ENCODE peak calls at places on chromosomes 7 and 10, in four cellular contexts. R, P, G and I are unnamed samples.
A peak's percentile ranks its signal among the peaks of the same experiment; 100 is the strongest.

GRCh38 chr10:74877899-74878298 is 51.5 kb downstream of the KAT6B start:
- DNase-seq in G (no peak), R (no peak), P (no peak), I (no peak)

GRCh38 chr7:75650062-75650461 is 88.7 kb downstream of the HIP1 start:
- DNase-seq in P (no peak), R (no peak), G (no peak), I (no peak)

GRCh38 chr10:70115948-70116682 is 16.5 kb downstream of the AIFM2 start:
- DNase-seq in R (no peak), P (peak; percentile 43), G (peak; percentile 76), I (peak; percentile 80)

GRCh38 chr10:122152544-122152943 is 118.6 kb upstream of the BTBD16 start:
- DNase-seq in G (peak; percentile 54), P (peak; percentile 62), R (no peak), I (no peak)

GRCh38 chr7:82472966-82473365 is 29.4 kb upstream of the CACNA2D1 start:
- DNase-seq in G (no peak), R (no peak), P (no peak), I (no peak)

GRCh38 chr7:92653136-92653535 is 62.9 kb upstream of the FAM133B start:
- DNase-seq in P (no peak), R (no peak), G (no peak), I (no peak)

GRCh38 chr10:69323622-69324021 is 45.3 kb downstream of the HK1 start:
- DNase-seq in P (no peak), R (no peak), G (no peak), I (no peak)

GRCh38 chr10:88149906-88150305 is 286.5 kb downstream of the PTEN start:
- DNase-seq in R (no peak), G (no peak), P (no peak), I (no peak)

GRCh38 chr7:82507365-82507975 is 63.9 kb upstream of the CACNA2D1 start:
- DNase-seq in G (no peak), P (no peak), R (no peak), I (no peak)

GRCh38 chr10:12018438-12019342 is 23.9 kb downstream of the UPF2 start:
- DNase-seq in R (no peak), P (no peak), G (no peak), I (no peak)

GRCh38 chr10:119493155-119493554 is 49.4 kb downstream of the RGS10 start:
- DNase-seq in P (no peak), G (no peak), R (no peak), I (no peak)

GRCh38 chr10:126207313-126207771 is 180.9 kb downstream of the ADAM12 start:
- DNase-seq in P (no peak), G (no peak), R (no peak), I (no peak)

GRCh38 chr7:75879771-75880184 is 944 bp downstream of the RHBDD2 start:
- DNase-seq in G (no peak), P (no peak), R (no peak), I (peak; percentile 61)

GRCh38 chr10:82811621-82812020 is 936.6 kb downstream of the NRG3 start:
- DNase-seq in R (peak; percentile 7), G (no peak), P (no peak), I (peak; percentile 11)

GRCh38 chr10:132407846-132408278 is 10.9 kb downstream of the PWWP2B start:
- DNase-seq in P (peak; percentile 94), G (peak; percentile 91), R (no peak), I (peak; percentile 55)

GRCh38 chr7:150973571-150974451 is 4.3 kb downstream of the KCNH2 start:
- DNase-seq in G (peak; percentile 85), P (no peak), R (no peak), I (no peak)

GRCh38 chr10:24603333-24603732 is 120.4 kb downstream of the ARHGAP21 start:
- DNase-seq in P (no peak), G (no peak), R (no peak), I (no peak)

GRCh38 chr7:142587578-142588191 is 161.6 kb upstream of the PRSS1 start:
- DNase-seq in R (no peak), P (no peak), G (no peak), I (peak; percentile 31)

GRCh38 chr7:45104844-45105587 is 6.5 kb downstream of the TBRG4 start:
- DNase-seq in P (no peak), R (no peak), G (no peak), I (peak; percentile 23)

GRCh38 chr10:47154762-47155161 is 145.2 kb upstream of the GDF10 start:
- DNase-seq in G (no peak), P (no peak), R (no peak), I (no peak)

GRCh38 chr10:104117839-104118323 is 4.1 kb upstream of the SFR1 start:
- DNase-seq in R (no peak), G (no peak), P (no peak), I (no peak)

GRCh38 chr7:85135931-85136330 is 50.9 kb downstream of the SEMA3D start:
- DNase-seq in R (no peak), G (no peak), P (no peak), I (no peak)

GRCh38 chr10:119041332-119041731 is 11.8 kb downstream of the NANOS1 start:
- DNase-seq in P (no peak), G (no peak), R (no peak), I (no peak)

GRCh38 chr7:55537458-55537825 is 34.9 kb downstream of the VOPP1 start:
- DNase-seq in G (no peak), P (no peak), R (no peak), I (no peak)

GRCh38 chr10:103765981-103766380 is 89.4 kb downstream of the SH3PXD2A start:
- DNase-seq in P (no peak), G (peak; percentile 92), R (no peak), I (no peak)

GRCh38 chr10:114575417-114576131 is 82.5 kb downstream of the ABLIM1 start:
- DNase-seq in R (no peak), G (no peak), P (peak; percentile 21), I (no peak)

GRCh38 chr7:111126987-111127386 is 36.1 kb downstream of the LRRN3 start:
- DNase-seq in R (no peak), G (no peak), P (no peak), I (no peak)

GRCh38 chr7:100679129-100679926 is 5.8 kb downstream of the GNB2 start:
- DNase-seq in G (peak; percentile 77), R (no peak), P (peak; percentile 74), I (peak; percentile 71)
- TF ChIP-seq POLR2AphosphoS5 in G (peak; percentile 76), R (peak; percentile 53), P (peak; percentile 88), I (no peak)

GRCh38 chr10:101694674-101695403 is at the start of gene FBXW4:
- DNase-seq in R (no peak), G (peak; percentile 93), P (peak; percentile 41), I (peak; percentile 88)
- TF ChIP-seq POLR2AphosphoS5 in R (peak; percentile 63), G (peak; percentile 83), P (no peak), I (peak; percentile 20)

DNA sequence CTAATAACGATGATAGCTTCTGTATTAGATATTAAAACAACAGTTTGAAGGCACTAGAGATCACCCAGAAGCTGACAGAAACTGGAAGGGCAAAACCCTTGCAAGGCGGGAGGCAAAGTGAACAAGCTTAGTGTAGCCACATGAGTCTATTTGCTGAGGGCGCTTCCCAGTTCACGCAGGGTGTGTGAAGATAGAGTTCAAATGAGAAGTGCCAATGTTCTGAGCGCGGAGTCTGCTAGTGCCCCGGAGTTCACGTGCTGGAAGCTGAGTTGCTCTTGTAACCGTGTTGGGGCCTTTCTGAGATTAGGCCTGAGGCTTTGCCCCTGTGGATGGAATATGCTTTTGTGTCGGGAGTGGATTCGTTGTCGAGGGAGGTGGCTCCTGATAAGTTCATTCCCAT is 16.6 kb upstream of the GTPBP4 start:
- DNase-seq in R (no peak), G (no peak), P (no peak), I (no peak)
- TF ChIP-seq POLR2AphosphoS5 in R (no peak), G (no peak), P (no peak), I (no peak)

DNA sequence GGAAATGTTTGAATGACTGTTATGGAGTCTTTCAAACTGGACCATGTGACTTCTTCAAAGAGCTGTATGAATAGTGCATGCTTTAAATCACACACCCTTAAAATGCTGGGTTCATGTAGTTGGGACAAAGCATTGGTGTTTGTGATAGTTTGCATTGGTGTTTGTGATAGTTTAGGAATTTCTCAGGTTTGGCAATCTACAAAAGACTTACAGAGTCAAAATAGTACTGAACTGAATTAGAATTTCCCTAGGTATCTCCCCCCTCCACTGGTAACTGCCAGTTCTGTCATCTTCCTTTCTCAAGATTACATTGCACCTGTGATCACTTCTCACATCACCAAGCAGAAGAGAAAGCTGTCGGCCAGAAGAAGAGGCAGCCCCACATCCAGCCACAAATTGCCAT is 261.1 kb downstream of the GATA3 start:
- DNase-seq in G (no peak), P (no peak), R (no peak), I (no peak)
- TF ChIP-seq POLR2AphosphoS5 in G (no peak), P (no peak), R (no peak), I (no peak)

GRCh38 chr10:31822616-31823318 is 105.9 kb downstream of the ARHGAP12 start:
- DNase-seq in R (no peak), G (no peak), P (no peak), I (no peak)
- TF ChIP-seq POLR2AphosphoS5 in R (no peak), G (no peak), P (no peak), I (no peak)